ENCODE peak calls at places on chromosomes 6 and 20, in four cellular contexts. One of them, this sample, is unnamed.

GRCh38 chr20:36861875-36862801 is 13.8 kb upstream of the TLDC2 start:
- DNase-seq in progenitor cell of endocrine pancreas: no peak
- DNase-seq in activated B cell treated with CpG ODN at 0.5 μM for 24 hours: no peak
- DNase-seq in omental fat pad: peak
- DNase-seq in this sample: no peak

GRCh38 chr20:63519765-63520593 is 586 bp upstream of the PPDPF start:
- DNase-seq in omental fat pad: no peak
- DNase-seq in progenitor cell of endocrine pancreas: peak
- DNase-seq in activated B cell treated with CpG ODN at 0.5 μM for 24 hours: peak
- DNase-seq in this sample: peak

GRCh38 chr6:106757267-106757666 is 127.9 kb downstream of the QRSL1 start:
- DNase-seq in omental fat pad: no peak
- DNase-seq in activated B cell treated with CpG ODN at 0.5 μM for 24 hours: no peak
- DNase-seq in progenitor cell of endocrine pancreas: no peak
- DNase-seq in this sample: no peak

GRCh38 chr6:10373642-10374359 is 41.1 kb downstream of the TFAP2A start:
- DNase-seq in activated B cell treated with CpG ODN at 0.5 μM for 24 hours: no peak
- DNase-seq in omental fat pad: no peak
- DNase-seq in progenitor cell of endocrine pancreas: no peak
- DNase-seq in this sample: no peak

GRCh38 chr6:109441069-109441816 is 719 bp downstream of the SMPD2 start:
- DNase-seq in activated B cell treated with CpG ODN at 0.5 μM for 24 hours: no peak
- DNase-seq in omental fat pad: no peak
- DNase-seq in progenitor cell of endocrine pancreas: peak
- DNase-seq in this sample: peak

GRCh38 chr20:6746901-6747609 is 20.4 kb upstream of the BMP2 start:
- DNase-seq in activated B cell treated with CpG ODN at 0.5 μM for 24 hours: no peak
- DNase-seq in omental fat pad: no peak
- DNase-seq in progenitor cell of endocrine pancreas: no peak
- DNase-seq in this sample: no peak

GRCh38 chr6:140230282-140230681 is 855.8 kb upstream of the CITED2 start:
- DNase-seq in omental fat pad: no peak
- DNase-seq in activated B cell treated with CpG ODN at 0.5 μM for 24 hours: no peak
- DNase-seq in progenitor cell of endocrine pancreas: no peak
- DNase-seq in this sample: no peak

GRCh38 chr20:44730441-44730840 is 15.2 kb upstream of the KCNK15 start:
- DNase-seq in progenitor cell of endocrine pancreas: no peak
- DNase-seq in omental fat pad: no peak
- DNase-seq in activated B cell treated with CpG ODN at 0.5 μM for 24 hours: no peak
- DNase-seq in this sample: no peak

GRCh38 chr6:91654844-91655192 is 1067.9 kb upstream of the MAP3K7 start:
- DNase-seq in progenitor cell of endocrine pancreas: no peak
- DNase-seq in omental fat pad: no peak
- DNase-seq in activated B cell treated with CpG ODN at 0.5 μM for 24 hours: no peak
- DNase-seq in this sample: no peak

GRCh38 chr20:53849471-53850059 is 220.8 kb downstream of the BCAS1 start:
- DNase-seq in progenitor cell of endocrine pancreas: no peak
- DNase-seq in activated B cell treated with CpG ODN at 0.5 μM for 24 hours: no peak
- DNase-seq in omental fat pad: no peak
- DNase-seq in this sample: no peak

GRCh38 chr20:53846640-53847039 is 223.8 kb downstream of the BCAS1 start:
- DNase-seq in omental fat pad: no peak
- DNase-seq in activated B cell treated with CpG ODN at 0.5 μM for 24 hours: no peak
- DNase-seq in progenitor cell of endocrine pancreas: no peak
- DNase-seq in this sample: no peak

GRCh38 chr20:53847118-53847842 is 223.1 kb downstream of the BCAS1 start:
- DNase-seq in progenitor cell of endocrine pancreas: no peak
- DNase-seq in activated B cell treated with CpG ODN at 0.5 μM for 24 hours: no peak
- DNase-seq in omental fat pad: no peak
- DNase-seq in this sample: no peak

GRCh38 chr20:53848304-53848703 is 222.1 kb downstream of the BCAS1 start:
- DNase-seq in activated B cell treated with CpG ODN at 0.5 μM for 24 hours: no peak
- DNase-seq in progenitor cell of endocrine pancreas: no peak
- DNase-seq in omental fat pad: no peak
- DNase-seq in this sample: no peak

GRCh38 chr20:53847843-53848185 is 222.6 kb downstream of the BCAS1 start:
- DNase-seq in activated B cell treated with CpG ODN at 0.5 μM for 24 hours: no peak
- DNase-seq in progenitor cell of endocrine pancreas: no peak
- DNase-seq in omental fat pad: no peak
- DNase-seq in this sample: no peak
- TF ChIP-seq CTCF in activated B cell treated with CpG ODN at 0.5 μM for 24 hours: no peak
- TF ChIP-seq CTCF in progenitor cell of endocrine pancreas: no peak
- TF ChIP-seq CTCF in omental fat pad: no peak
- TF ChIP-seq CTCF in this sample: no peak

GRCh38 chr20:13661070-13661687 is 22.4 kb upstream of the TASP1 start:
- DNase-seq in activated B cell treated with CpG ODN at 0.5 μM for 24 hours: no peak
- DNase-seq in progenitor cell of endocrine pancreas: no peak
- DNase-seq in omental fat pad: no peak
- DNase-seq in this sample: no peak

GRCh38 chr20:13659288-13659687 is 20.6 kb upstream of the TASP1 start:
- DNase-seq in omental fat pad: no peak
- DNase-seq in activated B cell treated with CpG ODN at 0.5 μM for 24 hours: peak
- DNase-seq in progenitor cell of endocrine pancreas: no peak
- DNase-seq in this sample: no peak

GRCh38 chr20:13654463-13655023 is 15.8 kb upstream of the TASP1 start:
- DNase-seq in progenitor cell of endocrine pancreas: no peak
- DNase-seq in omental fat pad: no peak
- DNase-seq in activated B cell treated with CpG ODN at 0.5 μM for 24 hours: no peak
- DNase-seq in this sample: no peak

GRCh38 chr20:13656721-13657368 is 18.1 kb upstream of the TASP1 start:
- DNase-seq in activated B cell treated with CpG ODN at 0.5 μM for 24 hours: no peak
- DNase-seq in omental fat pad: no peak
- DNase-seq in progenitor cell of endocrine pancreas: no peak
- DNase-seq in this sample: no peak
- TF ChIP-seq CTCF in activated B cell treated with CpG ODN at 0.5 μM for 24 hours: no peak
- TF ChIP-seq CTCF in omental fat pad: no peak
- TF ChIP-seq CTCF in progenitor cell of endocrine pancreas: no peak
- TF ChIP-seq CTCF in this sample: no peak

GRCh38 chr6:118284736-118285360 is 263.2 kb upstream of the PLN start:
- DNase-seq in omental fat pad: no peak
- DNase-seq in activated B cell treated with CpG ODN at 0.5 μM for 24 hours: no peak
- DNase-seq in progenitor cell of endocrine pancreas: no peak
- DNase-seq in this sample: no peak
- TF ChIP-seq CTCF in omental fat pad: no peak
- TF ChIP-seq CTCF in activated B cell treated with CpG ODN at 0.5 μM for 24 hours: no peak
- TF ChIP-seq CTCF in progenitor cell of endocrine pancreas: peak
- TF ChIP-seq CTCF in this sample: no peak

DNA sequence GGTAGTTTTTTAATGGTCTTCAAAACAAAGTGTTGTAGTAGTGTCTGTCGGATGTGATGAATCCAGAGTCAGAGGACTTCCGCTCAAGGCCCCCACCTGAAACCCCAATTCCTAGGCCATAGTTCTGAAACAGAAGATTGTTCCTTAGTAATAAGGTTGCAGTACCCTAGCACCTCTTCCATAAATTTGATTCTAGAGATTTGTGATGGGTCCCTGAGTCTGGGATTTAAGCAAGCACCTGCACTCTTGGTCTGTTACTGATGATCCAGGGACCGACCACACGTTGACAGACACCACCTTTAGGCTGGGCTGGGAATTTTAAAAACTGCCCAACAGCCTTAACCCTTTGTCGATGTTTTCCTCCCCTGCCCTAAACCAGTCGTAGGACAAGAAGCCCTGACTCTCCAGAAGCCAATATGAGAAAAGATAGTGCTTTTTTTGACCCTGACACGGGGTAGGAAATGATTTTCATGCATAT is 1.2 kb downstream of the KCTD20 start:
- DNase-seq in omental fat pad: no peak
- DNase-seq in progenitor cell of endocrine pancreas: no peak
- DNase-seq in activated B cell treated with CpG ODN at 0.5 μM for 24 hours: no peak
- DNase-seq in this sample: no peak
- TF ChIP-seq CTCF in omental fat pad: no peak
- TF ChIP-seq CTCF in progenitor cell of endocrine pancreas: peak
- TF ChIP-seq CTCF in activated B cell treated with CpG ODN at 0.5 μM for 24 hours: no peak
- TF ChIP-seq CTCF in this sample: no peak

DNA sequence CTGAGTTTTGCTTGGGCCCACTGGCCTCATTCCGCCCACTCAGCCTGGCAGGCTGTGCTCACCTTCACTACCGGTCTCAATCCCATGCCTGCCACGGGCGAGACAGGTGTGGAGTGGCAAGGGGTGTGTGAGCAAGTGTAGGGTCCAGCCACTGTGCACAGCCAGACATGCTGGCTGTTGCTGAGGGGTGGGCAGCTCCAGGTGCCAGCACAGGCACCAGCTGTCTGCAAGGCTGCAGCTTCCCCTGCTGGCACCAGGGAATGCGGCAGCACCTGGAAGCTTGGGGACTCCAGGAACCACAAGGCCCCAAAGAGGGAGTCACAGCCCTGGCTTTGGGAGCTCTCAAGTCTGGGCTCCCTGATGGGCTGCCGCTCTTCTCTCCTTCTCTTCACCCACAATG is 372.7 kb downstream of the CBLN4 start:
- DNase-seq in activated B cell treated with CpG ODN at 0.5 μM for 24 hours: no peak
- DNase-seq in progenitor cell of endocrine pancreas: no peak
- DNase-seq in omental fat pad: no peak
- DNase-seq in this sample: no peak
- TF ChIP-seq CTCF in activated B cell treated with CpG ODN at 0.5 μM for 24 hours: no peak
- TF ChIP-seq CTCF in progenitor cell of endocrine pancreas: peak
- TF ChIP-seq CTCF in omental fat pad: no peak
- TF ChIP-seq CTCF in this sample: no peak

GRCh38 chr6:34985236-34985635 is 96.2 kb downstream of the ANKS1A start:
- DNase-seq in progenitor cell of endocrine pancreas: no peak
- DNase-seq in activated B cell treated with CpG ODN at 0.5 μM for 24 hours: no peak
- DNase-seq in omental fat pad: no peak
- DNase-seq in this sample: no peak

GRCh38 chr6:34979994-34980393 is 90.9 kb downstream of the ANKS1A start:
- DNase-seq in omental fat pad: no peak
- DNase-seq in progenitor cell of endocrine pancreas: no peak
- DNase-seq in activated B cell treated with CpG ODN at 0.5 μM for 24 hours: no peak
- DNase-seq in this sample: no peak

GRCh38 chr6:34981951-34982350 is 92.9 kb downstream of the ANKS1A start:
- DNase-seq in progenitor cell of endocrine pancreas: no peak
- DNase-seq in omental fat pad: no peak
- DNase-seq in activated B cell treated with CpG ODN at 0.5 μM for 24 hours: no peak
- DNase-seq in this sample: no peak

GRCh38 chr6:34984416-34984815 is 95.4 kb downstream of the ANKS1A start:
- DNase-seq in progenitor cell of endocrine pancreas: no peak
- DNase-seq in activated B cell treated with CpG ODN at 0.5 μM for 24 hours: no peak
- DNase-seq in omental fat pad: no peak
- DNase-seq in this sample: no peak

GRCh38 chr6:34982424-34982852 is 93.4 kb downstream of the ANKS1A start:
- DNase-seq in omental fat pad: no peak
- DNase-seq in progenitor cell of endocrine pancreas: no peak
- DNase-seq in activated B cell treated with CpG ODN at 0.5 μM for 24 hours: no peak
- DNase-seq in this sample: no peak
- TF ChIP-seq CTCF in omental fat pad: no peak
- TF ChIP-seq CTCF in progenitor cell of endocrine pancreas: no peak
- TF ChIP-seq CTCF in activated B cell treated with CpG ODN at 0.5 μM for 24 hours: no peak
- TF ChIP-seq CTCF in this sample: no peak

This sample was measured in natural killer cell.